ENCODE peak calls at places on chromosomes 4 and X, in ten cellular contexts. One of them, this sample, is unnamed.

GRCh38 chr4:166195101-166195500 is 322.1 kb downstream of the TLL1 start:
- DNase-seq in T-helper 1 cell: no peak
- DNase-seq in Peyer's patch: no peak
- DNase-seq in posterior cingulate gyrus: no peak
- DNase-seq in GM06990: no peak
- DNase-seq in HT1080: no peak
- DNase-seq in fibroblast of mammary gland: no peak
- DNase-seq in cardiac muscle cell: no peak
- DNase-seq in bronchial epithelial cell: no peak
- DNase-seq in GM12892: no peak
- DNase-seq in this sample: no peak

GRCh38 chr4:4986856-4987255 is 32.4 kb downstream of the CYTL1 start:
- DNase-seq in T-helper 1 cell: no peak
- DNase-seq in Peyer's patch: no peak
- DNase-seq in posterior cingulate gyrus: no peak
- DNase-seq in GM06990: no peak
- DNase-seq in HT1080: no peak
- DNase-seq in fibroblast of mammary gland: no peak
- DNase-seq in cardiac muscle cell: no peak
- DNase-seq in bronchial epithelial cell: no peak
- DNase-seq in GM12892: no peak
- DNase-seq in this sample: no peak

GRCh38 chr4:88985088-88985779 is 71.8 kb downstream of the FAM13A start:
- DNase-seq in T-helper 1 cell: no peak
- DNase-seq in Peyer's patch: no peak
- DNase-seq in posterior cingulate gyrus: no peak
- DNase-seq in GM06990: no peak
- DNase-seq in HT1080: peak; percentile 10
- DNase-seq in fibroblast of mammary gland: peak; percentile 95
- DNase-seq in cardiac muscle cell: no peak
- DNase-seq in bronchial epithelial cell: peak; percentile 66
- DNase-seq in GM12892: no peak
- DNase-seq in this sample: peak; percentile 91

GRCh38 chr4:112119358-112119783 is 25.9 kb upstream of the FAM241A start:
- DNase-seq in T-helper 1 cell: no peak
- DNase-seq in Peyer's patch: no peak
- DNase-seq in posterior cingulate gyrus: no peak
- DNase-seq in GM06990: no peak
- DNase-seq in HT1080: no peak
- DNase-seq in fibroblast of mammary gland: no peak
- DNase-seq in cardiac muscle cell: no peak
- DNase-seq in bronchial epithelial cell: no peak
- DNase-seq in GM12892: no peak
- DNase-seq in this sample: no peak

GRCh38 chrX:109472939-109473713 is 8.8 kb downstream of the GUCY2F start:
- DNase-seq in T-helper 1 cell: no peak
- DNase-seq in Peyer's patch: no peak
- DNase-seq in posterior cingulate gyrus: no peak
- DNase-seq in GM06990: no peak
- DNase-seq in HT1080: peak; percentile 52
- DNase-seq in fibroblast of mammary gland: peak; percentile 64
- DNase-seq in cardiac muscle cell: peak; percentile 77
- DNase-seq in bronchial epithelial cell: peak; percentile 64
- DNase-seq in GM12892: no peak
- DNase-seq in this sample: peak; percentile 60

GRCh38 chr4:57233391-57233790 is 123.2 kb upstream of the IGFBP7 start:
- DNase-seq in T-helper 1 cell: no peak
- DNase-seq in Peyer's patch: no peak
- DNase-seq in posterior cingulate gyrus: no peak
- DNase-seq in GM06990: no peak
- DNase-seq in HT1080: no peak
- DNase-seq in fibroblast of mammary gland: peak; percentile 63
- DNase-seq in cardiac muscle cell: no peak
- DNase-seq in bronchial epithelial cell: peak; percentile 66
- DNase-seq in GM12892: no peak
- DNase-seq in this sample: peak; percentile 20

GRCh38 chr4:127809173-127809800 is 27.2 kb downstream of the HSPA4L start:
- DNase-seq in T-helper 1 cell: no peak
- DNase-seq in Peyer's patch: no peak
- DNase-seq in posterior cingulate gyrus: no peak
- DNase-seq in GM06990: no peak
- DNase-seq in HT1080: no peak
- DNase-seq in fibroblast of mammary gland: peak; percentile 8
- DNase-seq in cardiac muscle cell: peak; percentile 17
- DNase-seq in bronchial epithelial cell: no peak
- DNase-seq in GM12892: no peak
- DNase-seq in this sample: peak; percentile 18

GRCh38 chrX:100995469-100995868 is 26.0 kb downstream of the ARL13A start:
- DNase-seq in T-helper 1 cell: no peak
- DNase-seq in Peyer's patch: no peak
- DNase-seq in posterior cingulate gyrus: peak; percentile 39
- DNase-seq in GM06990: no peak
- DNase-seq in HT1080: peak; percentile 84
- DNase-seq in fibroblast of mammary gland: peak; percentile 92
- DNase-seq in cardiac muscle cell: no peak
- DNase-seq in bronchial epithelial cell: peak; percentile 79
- DNase-seq in GM12892: no peak
- DNase-seq in this sample: peak; percentile 74

GRCh38 chr4:83569429-83569828 is 33.5 kb downstream of the GPAT3 start:
- DNase-seq in T-helper 1 cell: no peak
- DNase-seq in Peyer's patch: no peak
- DNase-seq in posterior cingulate gyrus: no peak
- DNase-seq in GM06990: no peak
- DNase-seq in HT1080: no peak
- DNase-seq in fibroblast of mammary gland: no peak
- DNase-seq in cardiac muscle cell: no peak
- DNase-seq in bronchial epithelial cell: no peak
- DNase-seq in GM12892: no peak
- DNase-seq in this sample: no peak

GRCh38 chr4:169102011-169102410 is 92.0 kb upstream of the CBR4 start:
- DNase-seq in T-helper 1 cell: no peak
- DNase-seq in Peyer's patch: no peak
- DNase-seq in posterior cingulate gyrus: no peak
- DNase-seq in GM06990: no peak
- DNase-seq in HT1080: no peak
- DNase-seq in fibroblast of mammary gland: peak; percentile 30
- DNase-seq in cardiac muscle cell: no peak
- DNase-seq in bronchial epithelial cell: no peak
- DNase-seq in GM12892: no peak
- DNase-seq in this sample: peak; percentile 66

This sample was measured in fibroblast of the aortic adventitia.